ENCODE peak calls at places on chromosomes 7 and 10, in four cellular contexts. J is left colon, W is body of pancreas, T is nephron progenitor cell. H is an unnamed sample.
A peak's percentile ranks its signal among the peaks of the same experiment; 100 is the strongest.

GRCh38 chr7:70542750-70543376 is 589.1 kb upstream of the GALNT17 start:
- DNase-seq in T (no peak), J (no peak), W (no peak), H (no peak)

GRCh38 chr10:124196659-124197058 is 103.3 kb upstream of the CHST15 start:
- DNase-seq in W (no peak), T (no peak), J (no peak), H (no peak)

GRCh38 chr7:48781783-48782182 is 142.6 kb upstream of the CDC14C start:
- DNase-seq in T (no peak), J (no peak), W (no peak), H (no peak)

GRCh38 chr7:108083980-108084379 is 46.2 kb downstream of the LAMB4 start:
- DNase-seq in J (no peak), W (no peak), T (no peak), H (no peak)

GRCh38 chr7:73937014-73937413 is 76.1 kb downstream of the TMEM270 start:
- DNase-seq in J (no peak), T (no peak), W (no peak), H (no peak)

GRCh38 chr7:11193888-11194287 is 220.2 kb downstream of the PHF14 start:
- DNase-seq in T (no peak), W (no peak), J (no peak), H (no peak)

GRCh38 chr7:78363866-78364265 is 565.3 kb downstream of the PHTF2 start:
- DNase-seq in T (no peak), W (no peak), J (no peak), H (no peak)

GRCh38 chr10:35016009-35016408 is 74.1 kb downstream of the CUL2 start:
- DNase-seq in W (no peak), T (no peak), J (no peak), H (no peak)

GRCh38 chr10:132515811-132516726 is 21.5 kb upstream of the INPP5A start:
- DNase-seq in J (peak; percentile 24), T (no peak), W (peak; percentile 17), H (no peak)

GRCh38 chr7:92133737-92134270 is 473 bp downstream of the CYP51A1 start:
- DNase-seq in J (peak; percentile 70), W (peak; percentile 74), T (peak; percentile 92), H (peak; percentile 70)

GRCh38 chr10:103678104-103678526 is 177.3 kb downstream of the SH3PXD2A start:
- DNase-seq in J (peak; percentile 89), T (peak; percentile 68), W (peak; percentile 42), H (peak; percentile 94)

GRCh38 chr7:66904063-66904593 is 16.9 kb upstream of the TMEM248 start:
- DNase-seq in W (no peak), T (no peak), J (no peak), H (no peak)

GRCh38 chr10:126199221-126199998 is 188.9 kb downstream of the ADAM12 start:
- DNase-seq in T (no peak), J (no peak), W (no peak), H (no peak)

GRCh38 chr7:152761116-152761748 is 1.7 kb downstream of the ACTR3B start:
- DNase-seq in T (no peak), W (no peak), J (no peak), H (no peak)

GRCh38 chr10:62652114-62652513 is 152.4 kb upstream of the ADO start:
- DNase-seq in W (no peak), T (no peak), J (no peak), H (peak; percentile 25)

GRCh38 chr10:12911795-12912194 is 89.7 kb downstream of the CCDC3 start:
- DNase-seq in T (no peak), J (no peak), W (no peak), H (no peak)

GRCh38 chr7:151876899-151877777 is at the start of gene PRKAG2:
- DNase-seq in T (peak; percentile 69), W (peak; percentile 76), J (peak; percentile 77), H (peak; percentile 74)

H was measured in activated CD4-positive, alpha-beta memory T cell treated with anti-CD3 and anti-CD28 coated beads for 36 hours.